ENCODE peak calls at places on chromosomes 6 and 20, in ten cellular contexts. I, O, N, A, W, B, X, J, L and F are unnamed samples.
A peak's percentile ranks its signal among the peaks of the same experiment; 100 is the strongest.

GRCh38 chr20:3146732-3147341 is 12.8 kb downstream of the FASTKD5 start:
- DNase-seq in I (no peak), O (no peak), N (no peak), A (no peak), W (no peak), B (no peak), X (no peak), J (no peak), L (no peak), F (no peak)

GRCh38 chr6:156729248-156729647 is 47.9 kb upstream of the ARID1B start:
- DNase-seq in I (no peak), O (no peak), N (no peak), A (no peak), W (no peak), B (no peak), X (no peak), J (no peak), L (no peak), F (no peak)

GRCh38 chr6:104095661-104096416 is 763.9 kb downstream of the HACE1 start:
- DNase-seq in I (no peak), O (no peak), N (no peak), A (no peak), W (no peak), B (no peak), X (no peak), J (no peak), L (no peak), F (no peak)

GRCh38 chr6:24836116-24836515 is 37.4 kb upstream of the ARMH2 start:
- DNase-seq in I (no peak), O (no peak), N (no peak), A (no peak), W (no peak), B (no peak), X (peak; percentile 31), J (no peak), L (no peak), F (no peak)

GRCh38 chr6:130560231-130560630 is 194.4 kb downstream of the TMEM200A start:
- DNase-seq in I (no peak), O (no peak), N (no peak), A (no peak), W (no peak), B (no peak), X (no peak), J (no peak), L (no peak), F (no peak)

GRCh38 chr6:100194535-100194934 is 200.5 kb upstream of the MCHR2 start:
- DNase-seq in I (no peak), O (no peak), N (no peak), A (no peak), W (no peak), B (no peak), X (no peak), J (no peak), L (no peak), F (no peak)

GRCh38 chr20:9126527-9126926 is 57.6 kb downstream of the PLCB4 start:
- DNase-seq in I (no peak), O (no peak), N (no peak), A (no peak), W (no peak), B (no peak), X (no peak), J (no peak), L (no peak), F (no peak)

GRCh38 chr6:17093692-17094091 is 8.2 kb upstream of the STMND1 start:
- DNase-seq in I (no peak), O (no peak), N (no peak), A (no peak), W (no peak), B (peak; percentile 27), X (no peak), J (no peak), L (no peak), F (no peak)

GRCh38 chr20:33275871-33276270 is 7.1 kb upstream of the BPIFB1 start:
- DNase-seq in I (no peak), O (no peak), N (no peak), A (no peak), W (no peak), B (no peak), X (no peak), J (no peak), L (no peak), F (no peak)

GRCh38 chr20:33276303-33277113 is 6.5 kb upstream of the BPIFB1 start:
- DNase-seq in I (no peak), O (no peak), N (no peak), A (no peak), W (no peak), B (peak; percentile 25), X (no peak), J (peak; percentile 58), L (no peak), F (no peak)

GRCh38 chr20:33279261-33279910 is 3.6 kb upstream of the BPIFB1 start:
- DNase-seq in I (no peak), O (no peak), N (no peak), A (no peak), W (no peak), B (no peak), X (no peak), J (no peak), L (no peak), F (no peak)

GRCh38 chr20:33278700-33279099 is 4.3 kb upstream of the BPIFB1 start:
- DNase-seq in I (no peak), O (no peak), N (no peak), A (no peak), W (no peak), B (no peak), X (no peak), J (no peak), L (no peak), F (no peak)

DNA sequence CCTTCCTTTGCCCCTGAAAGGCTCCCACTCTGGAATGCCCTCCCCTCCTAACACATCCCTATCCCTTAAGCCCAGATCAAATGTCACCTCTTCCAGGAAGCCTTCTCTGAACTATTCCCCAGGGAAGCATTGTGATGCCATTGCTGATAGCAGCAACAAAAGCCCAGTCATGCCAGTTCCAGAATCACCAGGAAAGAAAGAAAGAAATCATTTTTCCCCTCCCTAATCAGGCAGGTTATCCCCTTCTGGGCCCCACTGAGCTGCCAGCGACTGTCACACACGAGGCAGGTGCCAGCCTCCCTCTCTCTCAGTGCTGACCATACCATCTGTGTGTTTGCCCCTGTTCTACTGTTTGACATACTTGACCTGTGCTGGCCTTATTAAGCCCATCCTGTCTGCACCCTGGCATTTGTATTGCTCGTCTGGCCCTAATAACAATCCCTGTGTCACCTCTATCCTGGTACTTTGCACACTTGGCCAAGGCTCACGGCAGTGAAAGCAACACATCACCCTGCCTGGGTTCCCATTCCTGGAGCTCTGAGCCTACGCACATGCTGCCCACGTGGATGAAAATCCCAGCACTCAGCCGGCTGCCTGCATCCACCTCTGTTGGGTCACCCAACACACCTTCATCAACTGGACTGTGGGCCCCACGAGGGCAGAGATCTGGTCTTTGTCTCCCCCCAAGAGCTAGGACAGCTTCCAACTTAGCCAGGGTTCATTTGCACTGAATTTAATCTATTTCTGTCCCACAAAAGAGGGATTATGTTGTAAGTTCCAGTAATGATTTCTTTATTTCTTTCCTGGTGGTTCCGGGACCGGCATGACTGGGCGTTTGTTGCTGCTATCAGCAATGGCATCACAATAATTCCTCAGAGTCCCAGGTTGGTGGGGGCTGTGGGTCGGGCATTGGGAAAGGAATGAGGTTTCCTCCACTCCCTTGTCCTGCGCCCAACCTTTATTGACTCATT is 5.3 kb upstream of the BPIFB1 start:
- DNase-seq in I (no peak), O (no peak), N (no peak), A (no peak), W (no peak), B (no peak), X (no peak), J (peak; percentile 53), L (no peak), F (peak; percentile 73)
- H3K4me1 ChIP-seq in I (no peaks in the 10 kb centered on the region), O (no peaks in the 10 kb centered on the region), N (no peaks in the 10 kb centered on the region), A (no peaks in the 10 kb centered on the region), W (no peaks in the 10 kb centered on the region), B (no peaks in the 10 kb centered on the region), X (no peaks in the 10 kb centered on the region), J (peaks cover 89% of the 10 kb centered on the region), L (no peaks in the 10 kb centered on the region), F (peaks cover 19% of the 10 kb centered on the region)

GRCh38 chr6:163958646-163959045 is 544.1 kb downstream of the QKI start:
- DNase-seq in I (no peak), O (no peak), N (no peak), A (no peak), W (no peak), B (peak; percentile 18), X (no peak), J (no peak), L (no peak), F (no peak)
- H3K27ac ChIP-seq in I (no peak overlapping the region), O (no peak overlapping the region), N (peak overlapping the region; percentile 39), A (no peak overlapping the region), W (no peak overlapping the region), B (no peak overlapping the region), X (no peak overlapping the region), J (no peak overlapping the region), L (no peak overlapping the region), F (no peak overlapping the region)

DNA sequence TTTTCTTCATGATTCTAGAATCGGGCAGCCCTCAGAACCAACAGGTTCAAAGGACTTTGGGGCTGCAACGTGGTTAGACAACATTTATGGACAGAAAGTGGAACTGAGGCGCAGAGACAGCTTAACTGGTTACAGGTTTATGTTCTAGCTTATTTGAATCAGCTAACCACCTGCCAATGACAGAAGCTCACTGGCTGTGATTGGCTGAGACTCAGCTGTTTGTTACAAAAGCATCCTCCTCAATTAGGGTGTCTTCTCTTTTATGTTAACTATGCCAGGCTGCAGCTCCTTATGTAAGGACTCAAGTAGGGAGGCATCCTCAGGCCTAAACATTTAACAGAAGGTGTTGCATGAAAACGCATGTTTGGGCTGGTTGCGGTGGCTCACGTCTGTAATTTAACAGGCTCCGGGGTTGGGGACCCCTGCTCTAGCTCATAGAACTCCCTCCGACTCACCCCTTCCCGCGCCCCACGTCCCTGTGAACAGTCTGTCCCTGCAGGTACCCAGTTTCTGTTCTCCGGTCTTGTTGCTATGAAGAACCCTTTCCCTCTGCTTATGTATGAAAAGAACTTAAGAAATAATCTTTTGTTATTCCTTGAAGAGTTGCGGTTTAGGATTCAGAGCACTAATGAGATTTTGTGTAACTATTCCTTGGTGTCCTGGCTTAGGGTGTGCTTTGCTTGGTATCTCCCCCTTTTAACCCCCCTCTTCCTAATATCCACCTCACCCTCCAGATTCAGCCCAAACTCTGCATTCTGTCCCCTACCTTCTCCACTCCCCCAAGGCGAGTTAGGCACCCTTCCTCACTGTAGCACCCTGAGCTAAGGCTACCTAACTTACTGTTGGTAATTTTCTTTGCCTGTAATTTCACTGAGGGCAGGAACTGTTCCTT is 1.2 kb upstream of the TMEM181 start:
- DNase-seq in I (no peak), O (no peak), N (no peak), A (no peak), W (no peak), B (no peak), X (no peak), J (no peak), L (no peak), F (no peak)
- H3K4me3 ChIP-seq in I (peak overlapping the region; percentile 64), O (no peak overlapping the region), N (no peak overlapping the region), A (no peak overlapping the region), W (no peak overlapping the region), B (peak overlapping the region; percentile 98), X (no peak overlapping the region), J (no peak overlapping the region), L (no peak overlapping the region), F (no peak overlapping the region)

DNA sequence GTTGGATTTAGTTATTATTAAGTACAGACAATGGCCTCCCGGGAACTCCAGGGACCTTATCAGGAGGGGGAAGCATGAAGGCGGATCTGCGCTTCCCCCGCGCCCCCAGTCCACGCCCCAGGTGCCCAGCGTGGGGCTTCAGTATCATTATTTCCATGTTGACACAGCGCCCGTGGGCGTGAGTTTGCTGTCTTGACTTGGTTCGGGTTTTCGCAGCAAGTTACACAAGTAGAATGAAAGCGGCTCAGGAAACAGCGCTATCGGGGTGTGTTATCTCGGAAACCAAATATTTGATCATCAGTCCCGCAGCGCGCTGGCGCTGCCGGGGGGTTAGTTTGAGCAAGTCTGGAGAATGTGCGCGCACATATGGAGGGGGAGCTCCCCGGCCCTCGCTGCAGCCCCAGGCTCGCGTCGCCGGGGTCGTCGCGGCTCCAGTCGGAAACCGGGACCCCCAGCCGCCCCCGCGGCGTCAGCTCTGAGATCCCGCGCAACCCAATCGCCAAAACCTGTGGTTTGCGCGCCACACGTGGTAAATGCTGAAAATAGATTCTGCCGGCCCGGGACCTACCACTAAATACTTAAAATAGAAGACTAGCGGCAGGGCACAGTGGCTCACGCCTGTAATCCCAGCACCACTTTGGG is 2.2 kb downstream of the BMP7 start:
- DNase-seq in I (no peak), O (peak; percentile 64), N (no peak), A (no peak), W (peak; percentile 68), B (peak; percentile 60), X (no peak), J (peak; percentile 69), L (no peak), F (peak; percentile 73)
- H3K4me1 ChIP-seq in I (no peaks in the 10 kb centered on the region), O (peaks cover 50% of the 10 kb centered on the region), N (peaks cover 4% of the 10 kb centered on the region), A (no peaks in the 10 kb centered on the region), W (peaks cover 16% of the 10 kb centered on the region), B (peaks cover 45% of the 10 kb centered on the region), X (peaks cover 12% of the 10 kb centered on the region), J (peaks cover 23% of the 10 kb centered on the region), L (no peaks in the 10 kb centered on the region), F (peaks cover 41% of the 10 kb centered on the region)